ENCODE peak calls at places on chromosomes 13 and 19, in ten cellular contexts. One of them, this sample, is unnamed.

GRCh38 chr19:29378543-29379105 is 147.2 kb upstream of the VSTM2B start:
- DNase-seq in IMR-90: no peak
- DNase-seq in testis: no peak
- DNase-seq in cardiac muscle cell: no peak
- DNase-seq in GM23248: no peak
- DNase-seq in CD8-positive, alpha-beta memory T cell: no peak
- DNase-seq in A673: no peak
- DNase-seq in transverse colon: no peak
- DNase-seq in uterus: no peak
- DNase-seq in astrocyte: no peak
- DNase-seq in this sample: no peak

GRCh38 chr13:33740134-33740538 is 77.8 kb upstream of the RFC3 start:
- DNase-seq in uterus: no peak
- DNase-seq in IMR-90: peak; percentile 32
- DNase-seq in A673: no peak
- DNase-seq in GM23248: peak; percentile 91
- DNase-seq in transverse colon: no peak
- DNase-seq in testis: no peak
- DNase-seq in cardiac muscle cell: peak; percentile 85
- DNase-seq in astrocyte: peak; percentile 92
- DNase-seq in CD8-positive, alpha-beta memory T cell: no peak
- DNase-seq in this sample: no peak

GRCh38 chr13:110107568-110108347 is 199.2 kb downstream of the COL4A1 start:
- DNase-seq in IMR-90: no peak
- DNase-seq in cardiac muscle cell: peak; percentile 24
- DNase-seq in uterus: no peak
- DNase-seq in A673: peak; percentile 65
- DNase-seq in GM23248: no peak
- DNase-seq in CD8-positive, alpha-beta memory T cell: no peak
- DNase-seq in astrocyte: no peak
- DNase-seq in transverse colon: no peak
- DNase-seq in testis: no peak
- DNase-seq in this sample: peak; percentile 67

GRCh38 chr13:96816261-96816660 is 178.0 kb downstream of the OXGR1 start:
- DNase-seq in uterus: peak; percentile 19
- DNase-seq in CD8-positive, alpha-beta memory T cell: no peak
- DNase-seq in IMR-90: no peak
- DNase-seq in astrocyte: no peak
- DNase-seq in cardiac muscle cell: peak; percentile 38
- DNase-seq in testis: peak; percentile 34
- DNase-seq in transverse colon: no peak
- DNase-seq in A673: no peak
- DNase-seq in GM23248: peak; percentile 59
- DNase-seq in this sample: peak; percentile 5

GRCh38 chr19:791605-792360 is 5.5 kb upstream of the PTBP1 start:
- DNase-seq in IMR-90: no peak
- DNase-seq in CD8-positive, alpha-beta memory T cell: no peak
- DNase-seq in astrocyte: no peak
- DNase-seq in testis: no peak
- DNase-seq in GM23248: no peak
- DNase-seq in cardiac muscle cell: peak; percentile 62
- DNase-seq in A673: no peak
- DNase-seq in transverse colon: no peak
- DNase-seq in uterus: no peak
- DNase-seq in this sample: no peak

GRCh38 chr19:6721773-6722172 is 1.3 kb upstream of the C3 start:
- DNase-seq in cardiac muscle cell: no peak
- DNase-seq in astrocyte: no peak
- DNase-seq in IMR-90: no peak
- DNase-seq in transverse colon: no peak
- DNase-seq in CD8-positive, alpha-beta memory T cell: no peak
- DNase-seq in testis: no peak
- DNase-seq in GM23248: no peak
- DNase-seq in A673: no peak
- DNase-seq in uterus: no peak
- DNase-seq in this sample: no peak

GRCh38 chr13:33637978-33638743 is 179.8 kb upstream of the RFC3 start:
- DNase-seq in A673: no peak
- DNase-seq in IMR-90: peak; percentile 49
- DNase-seq in testis: no peak
- DNase-seq in transverse colon: no peak
- DNase-seq in astrocyte: peak; percentile 42
- DNase-seq in CD8-positive, alpha-beta memory T cell: no peak
- DNase-seq in GM23248: peak; percentile 92
- DNase-seq in uterus: no peak
- DNase-seq in cardiac muscle cell: peak; percentile 37
- DNase-seq in this sample: no peak

GRCh38 chr19:37966211-37967072 is 59.4 kb downstream of the SIPA1L3 start:
- DNase-seq in cardiac muscle cell: no peak
- DNase-seq in GM23248: no peak
- DNase-seq in uterus: no peak
- DNase-seq in IMR-90: peak; percentile 39
- DNase-seq in CD8-positive, alpha-beta memory T cell: no peak
- DNase-seq in transverse colon: no peak
- DNase-seq in astrocyte: peak; percentile 70
- DNase-seq in testis: no peak
- DNase-seq in A673: no peak
- DNase-seq in this sample: no peak

GRCh38 chr19:51702103-51702753 is 9.1 kb downstream of the SPACA6 start:
- DNase-seq in testis: peak; percentile 80
- DNase-seq in A673: peak; percentile 41
- DNase-seq in transverse colon: peak; percentile 84
- DNase-seq in uterus: peak; percentile 84
- DNase-seq in CD8-positive, alpha-beta memory T cell: no peak
- DNase-seq in GM23248: peak; percentile 84
- DNase-seq in cardiac muscle cell: peak; percentile 79
- DNase-seq in IMR-90: peak; percentile 24
- DNase-seq in astrocyte: no peak
- DNase-seq in this sample: no peak

DNA sequence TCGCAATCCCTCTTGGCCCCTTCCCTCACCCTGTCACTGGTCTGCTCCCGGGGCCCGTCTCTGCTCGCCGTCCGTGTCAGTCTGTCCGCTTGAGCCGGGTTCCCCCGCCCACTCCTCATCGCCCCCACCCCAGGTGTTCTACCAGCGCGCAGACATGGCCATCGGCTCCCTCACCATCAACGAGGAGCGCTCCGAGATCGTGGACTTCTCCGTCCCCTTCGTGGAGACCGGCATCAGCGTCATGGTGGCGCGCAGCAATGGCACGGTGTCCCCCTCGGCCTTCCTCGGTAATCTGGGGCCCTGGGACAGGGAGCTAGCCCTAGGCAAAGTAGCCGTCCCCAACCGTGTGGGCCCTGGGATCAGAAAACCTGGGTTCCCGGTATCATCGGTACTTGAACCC is 22.4 kb downstream of the GRIN2D start:
- DNase-seq in testis: no peak
- DNase-seq in astrocyte: no peak
- DNase-seq in CD8-positive, alpha-beta memory T cell: no peak
- DNase-seq in IMR-90: no peak
- DNase-seq in cardiac muscle cell: no peak
- DNase-seq in GM23248: no peak
- DNase-seq in uterus: no peak
- DNase-seq in transverse colon: no peak
- DNase-seq in A673: no peak
- DNase-seq in this sample: no peak
- H3K4me3 ChIP-seq in testis: peak overlapping the region; percentile 29
- H3K4me3 ChIP-seq in astrocyte: no peak overlapping the region
- H3K4me3 ChIP-seq in CD8-positive, alpha-beta memory T cell: no peak overlapping the region
- H3K4me3 ChIP-seq in IMR-90: no peak overlapping the region
- H3K4me3 ChIP-seq in cardiac muscle cell: no peak overlapping the region
- H3K4me3 ChIP-seq in GM23248: no peak overlapping the region
- H3K4me3 ChIP-seq in uterus: no peak overlapping the region
- H3K4me3 ChIP-seq in transverse colon: no peak overlapping the region
- H3K4me3 ChIP-seq in A673: no peak overlapping the region
- H3K4me3 ChIP-seq in this sample: no peak overlapping the region

GRCh38 chr13:41463823-41464602 is 6.7 kb downstream of the RGCC start:
- DNase-seq in transverse colon: peak; percentile 20
- DNase-seq in IMR-90: no peak
- DNase-seq in CD8-positive, alpha-beta memory T cell: no peak
- DNase-seq in A673: no peak
- DNase-seq in testis: no peak
- DNase-seq in astrocyte: no peak
- DNase-seq in GM23248: no peak
- DNase-seq in cardiac muscle cell: no peak
- DNase-seq in uterus: no peak
- DNase-seq in this sample: no peak

GRCh38 chr13:41459754-41460111 is 2.4 kb downstream of the RGCC start:
- DNase-seq in CD8-positive, alpha-beta memory T cell: no peak
- DNase-seq in testis: no peak
- DNase-seq in A673: no peak
- DNase-seq in GM23248: peak; percentile 30
- DNase-seq in IMR-90: no peak
- DNase-seq in astrocyte: no peak
- DNase-seq in uterus: no peak
- DNase-seq in transverse colon: no peak
- DNase-seq in cardiac muscle cell: no peak
- DNase-seq in this sample: no peak

GRCh38 chr13:41460930-41461329 is 3.6 kb downstream of the RGCC start:
- DNase-seq in testis: no peak
- DNase-seq in transverse colon: no peak
- DNase-seq in A673: no peak
- DNase-seq in astrocyte: no peak
- DNase-seq in IMR-90: no peak
- DNase-seq in GM23248: no peak
- DNase-seq in uterus: no peak
- DNase-seq in cardiac muscle cell: no peak
- DNase-seq in CD8-positive, alpha-beta memory T cell: no peak
- DNase-seq in this sample: no peak

GRCh38 chr13:41462427-41462826 is 5.1 kb downstream of the RGCC start:
- DNase-seq in A673: no peak
- DNase-seq in testis: no peak
- DNase-seq in transverse colon: no peak
- DNase-seq in GM23248: no peak
- DNase-seq in IMR-90: no peak
- DNase-seq in cardiac muscle cell: no peak
- DNase-seq in astrocyte: no peak
- DNase-seq in CD8-positive, alpha-beta memory T cell: no peak
- DNase-seq in uterus: no peak
- DNase-seq in this sample: no peak

GRCh38 chr13:41461527-41462124 is 4.3 kb downstream of the RGCC start:
- DNase-seq in uterus: no peak
- DNase-seq in GM23248: no peak
- DNase-seq in cardiac muscle cell: no peak
- DNase-seq in IMR-90: no peak
- DNase-seq in testis: no peak
- DNase-seq in astrocyte: no peak
- DNase-seq in CD8-positive, alpha-beta memory T cell: no peak
- DNase-seq in transverse colon: no peak
- DNase-seq in A673: no peak
- DNase-seq in this sample: no peak
- H3K4me1 ChIP-seq in uterus: no peaks in the 10 kb centered on the region
- H3K4me1 ChIP-seq in GM23248: peaks cover 12% of the 10 kb centered on the region
- H3K4me1 ChIP-seq in cardiac muscle cell: no peaks in the 10 kb centered on the region
- H3K4me1 ChIP-seq in IMR-90: peaks cover 21% of the 10 kb centered on the region
- H3K4me1 ChIP-seq in testis: peaks cover 5% of the 10 kb centered on the region
- H3K4me1 ChIP-seq in astrocyte: peaks cover 35% of the 10 kb centered on the region
- H3K4me1 ChIP-seq in CD8-positive, alpha-beta memory T cell: peaks cover 81% of the 10 kb centered on the region
- H3K4me1 ChIP-seq in transverse colon: peaks cover 25% of the 10 kb centered on the region
- H3K4me1 ChIP-seq in A673: peaks cover 4% of the 10 kb centered on the region
- H3K4me1 ChIP-seq in this sample: no peaks in the 10 kb centered on the region

DNA sequence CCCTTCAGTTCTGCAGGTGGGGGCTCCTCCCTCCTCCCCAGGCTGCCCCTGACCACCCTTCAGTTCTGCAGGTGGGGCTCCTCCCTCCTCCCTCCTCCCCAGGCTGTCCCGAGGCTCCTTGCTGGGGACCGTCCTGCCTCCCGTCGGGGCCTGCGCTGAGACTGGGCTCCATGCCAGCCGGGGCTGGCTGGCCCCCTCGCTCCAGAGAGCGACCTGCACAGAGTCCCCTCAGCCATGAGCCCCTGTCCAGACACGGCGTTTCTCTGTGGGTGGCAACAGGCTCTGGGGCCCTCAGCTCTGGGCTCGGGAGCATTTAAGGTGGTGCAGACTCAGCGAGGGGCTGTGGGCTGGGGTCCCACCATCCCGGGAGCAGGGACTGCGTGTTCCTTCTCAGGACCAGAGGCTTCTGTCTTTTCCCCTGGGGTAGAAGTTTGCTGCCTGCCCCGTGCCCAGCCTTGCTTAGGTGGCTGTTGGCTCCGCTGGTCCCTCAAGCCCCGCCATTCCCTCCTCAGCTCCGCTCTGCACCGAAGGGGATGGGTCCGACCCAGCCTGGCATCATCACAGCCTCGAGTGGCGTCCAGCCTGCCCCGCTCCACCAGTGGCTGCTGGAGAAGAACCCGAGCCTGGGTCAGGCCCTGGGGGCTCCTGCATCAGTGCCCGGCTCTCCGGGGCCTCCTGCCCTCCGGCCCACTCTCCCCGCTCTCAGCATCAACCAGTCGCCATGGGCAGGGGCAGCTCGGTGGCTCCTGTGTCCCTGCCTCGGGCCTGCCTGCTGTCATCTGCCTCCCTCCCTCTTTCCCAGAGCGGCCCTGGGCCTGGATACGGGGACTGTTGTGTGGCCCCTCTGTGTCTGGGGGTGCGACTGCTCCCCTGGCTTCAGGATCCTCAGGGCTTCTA is 27.6 kb downstream of the CSNK1G2 start:
- DNase-seq in transverse colon: no peak
- DNase-seq in A673: no peak
- DNase-seq in CD8-positive, alpha-beta memory T cell: no peak
- DNase-seq in uterus: no peak
- DNase-seq in cardiac muscle cell: no peak
- DNase-seq in IMR-90: no peak
- DNase-seq in testis: no peak
- DNase-seq in astrocyte: no peak
- DNase-seq in GM23248: no peak
- DNase-seq in this sample: no peak
- H3K27ac ChIP-seq in transverse colon: no peak overlapping the region
- H3K27ac ChIP-seq in A673: no peak overlapping the region
- H3K27ac ChIP-seq in CD8-positive, alpha-beta memory T cell: no peak overlapping the region
- H3K27ac ChIP-seq in uterus: no peak overlapping the region
- H3K27ac ChIP-seq in cardiac muscle cell: no peak overlapping the region
- H3K27ac ChIP-seq in IMR-90: no peak overlapping the region
- H3K27ac ChIP-seq in testis: no peak overlapping the region
- H3K27ac ChIP-seq in astrocyte: no peak overlapping the region
- H3K27ac ChIP-seq in GM23248: no peak overlapping the region
- H3K27ac ChIP-seq in this sample: no peak overlapping the region

DNA sequence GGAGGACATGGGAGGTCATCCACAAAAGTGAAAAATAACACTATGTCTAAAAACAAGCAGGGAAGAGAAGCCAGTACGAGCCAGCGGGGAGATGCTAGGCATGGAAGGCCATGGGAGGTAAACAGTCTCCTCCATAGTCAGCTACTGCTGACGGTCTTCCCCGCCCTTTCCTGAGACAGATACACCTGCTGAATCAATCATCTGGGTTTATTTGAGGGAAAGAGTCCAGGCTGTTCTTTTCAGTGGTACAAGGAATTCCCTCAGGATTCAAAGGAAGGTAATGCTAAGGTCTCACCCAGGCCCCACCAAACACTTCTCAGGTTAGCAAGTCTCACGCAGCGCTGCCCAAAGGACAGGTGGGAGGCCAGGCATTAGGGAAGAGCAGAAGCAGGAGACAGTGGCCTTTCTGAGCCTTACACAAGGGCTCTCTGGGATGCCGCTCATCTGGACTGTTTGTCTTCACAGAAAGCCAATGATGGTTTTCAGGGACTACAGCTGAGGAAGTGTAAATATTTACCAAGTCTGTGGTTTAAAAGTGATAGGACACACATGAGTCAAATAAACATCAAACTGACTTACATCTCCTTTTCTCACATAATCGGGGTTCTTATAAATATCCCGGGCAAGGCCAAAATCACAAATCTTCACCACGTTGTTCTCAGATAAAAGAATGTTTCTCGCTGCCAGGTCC is 173.9 kb downstream of the FLT1 start:
- DNase-seq in GM23248: no peak
- DNase-seq in CD8-positive, alpha-beta memory T cell: no peak
- DNase-seq in testis: no peak
- DNase-seq in A673: no peak
- DNase-seq in uterus: no peak
- DNase-seq in cardiac muscle cell: no peak
- DNase-seq in IMR-90: peak; percentile 84
- DNase-seq in transverse colon: no peak
- DNase-seq in astrocyte: no peak
- DNase-seq in this sample: peak; percentile 57
- H3K4me3 ChIP-seq in GM23248: no peak overlapping the region
- H3K4me3 ChIP-seq in CD8-positive, alpha-beta memory T cell: no peak overlapping the region
- H3K4me3 ChIP-seq in testis: no peak overlapping the region
- H3K4me3 ChIP-seq in A673: no peak overlapping the region
- H3K4me3 ChIP-seq in uterus: no peak overlapping the region
- H3K4me3 ChIP-seq in cardiac muscle cell: no peak overlapping the region
- H3K4me3 ChIP-seq in IMR-90: no peak overlapping the region
- H3K4me3 ChIP-seq in transverse colon: no peak overlapping the region
- H3K4me3 ChIP-seq in astrocyte: no peak overlapping the region
- H3K4me3 ChIP-seq in this sample: no peak overlapping the region

This sample was measured in SJCRH30.